ENCODE peak calls at places on chromosomes 2 and 18, in five cellular contexts. Z is heart right ventricle; L is CD4-positive, alpha-beta memory T cell; P is left lung; S is cardiac muscle cell. M is an unnamed sample.
A peak's percentile ranks its signal among the peaks of the same experiment; 100 is the strongest.

GRCh38 chr2:191539068-191539467 is 138.9 kb upstream of the NABP1 start:
- DNase-seq in Z (no peak), L (peak; percentile 10), P (no peak), S (peak; percentile 52), M (no peak)

GRCh38 chr18:76709659-76710645 is 112.4 kb upstream of the ZNF236 start:
- DNase-seq in Z (peak; percentile 46), L (peak; percentile 57), P (peak; percentile 87), S (peak; percentile 82), M (peak; percentile 45)

GRCh38 chr2:227447606-227448005 is 24.4 kb upstream of the AGFG1 start:
- DNase-seq in Z (no peak), L (no peak), P (no peak), S (no peak), M (no peak)

GRCh38 chr2:65430515-65431416 is 1.6 kb downstream of the SPRED2 start:
- DNase-seq in Z (peak; percentile 52), L (peak; percentile 75), P (peak; percentile 91), S (peak; percentile 71), M (peak; percentile 38)

GRCh38 chr2:142423603-142424002 is 292.8 kb upstream of the LRP1B start:
- DNase-seq in Z (no peak), L (no peak), P (no peak), S (no peak), M (no peak)

GRCh38 chr2:150619607-150620330 is 132.3 kb upstream of the RND3 start:
- DNase-seq in Z (no peak), L (no peak), P (no peak), S (no peak), M (no peak)

GRCh38 chr2:136407952-136408318 is 290.0 kb upstream of the CXCR4 start:
- DNase-seq in Z (no peak), L (no peak), P (no peak), S (no peak), M (no peak)

GRCh38 chr2:127551221-127551930 is 15.9 kb downstream of the MYO7B start:
- DNase-seq in Z (no peak), L (no peak), P (no peak), S (no peak), M (no peak)

GRCh38 chr2:235066895-235067294 is 115.1 kb downstream of the SH3BP4 start:
- DNase-seq in Z (no peak), L (no peak), P (no peak), S (peak; percentile 47), M (no peak)

GRCh38 chr2:190079160-190079559 is 16.6 kb upstream of the MSTN start:
- DNase-seq in Z (no peak), L (no peak), P (no peak), S (no peak), M (no peak)

GRCh38 chr18:7684966-7685365 is 117.8 kb downstream of the PTPRM start:
- DNase-seq in Z (no peak), L (no peak), P (no peak), S (no peak), M (no peak)

GRCh38 chr2:41934323-41935003 is 113.4 kb upstream of the PKDCC start:
- DNase-seq in Z (no peak), L (no peak), P (peak; percentile 51), S (peak; percentile 61), M (no peak)

DNA sequence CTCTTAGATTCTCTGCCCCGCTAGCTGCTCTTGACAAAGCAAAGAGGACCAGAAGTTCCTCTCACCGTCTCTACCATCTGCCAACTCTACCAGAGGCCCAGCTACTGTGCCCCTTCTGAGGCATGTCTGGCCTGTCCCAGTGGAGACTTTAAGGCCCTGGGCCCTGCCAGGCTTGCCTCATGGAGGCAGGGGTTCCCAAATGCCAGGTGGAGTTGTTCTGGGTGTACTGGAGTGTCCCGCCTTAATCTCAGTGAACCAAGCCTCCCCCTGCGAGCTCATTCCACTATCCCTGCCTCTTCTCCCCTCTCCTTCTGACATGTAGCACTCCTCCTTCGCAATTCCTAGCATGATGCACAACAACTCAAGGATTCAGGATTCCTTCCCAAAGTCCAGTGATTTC is 2.3 kb downstream of the HOXD12 start:
- DNase-seq in Z (no peak), L (no peak), P (no peak), S (no peak), M (no peak)
- H3K9me3 ChIP-seq in Z (no peaks in the 10 kb centered on the region), L (no peaks in the 10 kb centered on the region), P (no peaks in the 10 kb centered on the region), S (no peaks in the 10 kb centered on the region), M (peaks cover 8% of the 10 kb centered on the region)

DNA sequence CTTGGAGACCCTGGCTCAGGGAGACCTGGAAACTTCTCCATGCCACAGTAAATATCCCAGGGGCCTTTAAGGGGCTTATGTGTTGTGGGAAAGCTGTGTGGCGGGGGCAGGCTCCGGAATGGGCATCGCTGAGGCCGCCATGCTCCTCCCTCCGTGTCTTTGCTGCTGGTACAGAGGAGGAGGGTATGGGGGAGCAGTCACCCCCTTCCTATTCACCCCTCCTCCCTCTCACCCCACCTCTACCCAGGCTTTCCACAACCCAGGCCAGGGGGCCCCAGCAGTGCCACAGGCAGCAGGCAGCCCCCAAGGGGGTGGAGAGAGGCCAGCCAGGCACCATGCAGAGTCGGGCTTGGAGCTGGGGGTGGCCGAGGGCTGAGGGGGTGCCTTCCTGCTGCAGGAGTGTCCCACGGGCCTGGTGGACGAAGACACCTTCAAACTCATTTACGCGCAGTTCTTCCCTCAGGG is 28.0 kb upstream of the FAHD2A start:
- DNase-seq in Z (no peak), L (no peak), P (no peak), S (no peak), M (no peak)
- H3K9me3 ChIP-seq in Z (peaks cover 11% of the 10 kb centered on the region), L (no peaks in the 10 kb centered on the region), P (no peaks in the 10 kb centered on the region), S (no peaks in the 10 kb centered on the region), M (no peaks in the 10 kb centered on the region)

GRCh38 chr18:35245719-35246317 is 5.0 kb downstream of the ZNF397 start:
- DNase-seq in Z (no peak), L (no peak), P (no peak), S (no peak), M (no peak)
- H3K9me3 ChIP-seq in Z (no peaks in the 10 kb centered on the region), L (no peaks in the 10 kb centered on the region), P (no peaks in the 10 kb centered on the region), S (no peaks in the 10 kb centered on the region), M (no peaks in the 10 kb centered on the region)

GRCh38 chr2:133039531-133039930 is 369.5 kb upstream of the LYPD1 start:
- DNase-seq in Z (no peak), L (no peak), P (no peak), S (no peak), M (no peak)

GRCh38 chr2:133040175-133040574 is 370.2 kb upstream of the LYPD1 start:
- DNase-seq in Z (no peak), L (no peak), P (no peak), S (no peak), M (no peak)

GRCh38 chr2:133045787-133046186 is 375.8 kb upstream of the LYPD1 start:
- DNase-seq in Z (no peak), L (no peak), P (no peak), S (no peak), M (no peak)

DNA sequence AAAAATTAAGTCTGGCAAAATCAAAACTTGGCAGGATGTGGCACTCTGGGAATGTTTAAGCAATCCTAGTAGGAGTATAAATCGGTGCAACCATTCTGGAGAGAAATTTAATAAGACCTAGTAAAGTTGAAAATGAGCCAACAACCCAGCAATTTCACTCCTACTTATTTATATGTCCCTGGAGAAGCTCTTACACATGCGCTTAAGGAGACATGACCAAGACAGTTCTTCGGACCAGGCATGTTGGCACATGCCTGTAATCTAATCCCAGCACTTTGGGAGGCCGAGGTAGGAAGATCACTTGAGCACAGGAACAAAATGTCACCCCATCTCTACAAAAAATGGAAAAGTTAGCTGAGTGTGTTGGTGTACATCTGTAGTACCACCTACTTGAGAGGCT is 374.6 kb upstream of the LYPD1 start:
- DNase-seq in Z (no peak), L (no peak), P (no peak), S (no peak), M (no peak)
- H3K9me3 ChIP-seq in Z (no peaks in the 10 kb centered on the region), L (no peaks in the 10 kb centered on the region), P (no peaks in the 10 kb centered on the region), S (no peaks in the 10 kb centered on the region), M (no peaks in the 10 kb centered on the region)

GRCh38 chr2:95215018-95215612 is 7.8 kb downstream of the ZNF892 start:
- DNase-seq in Z (no peak), L (no peak), P (no peak), S (no peak), M (no peak)
- H3K9me3 ChIP-seq in Z (peaks cover 100% of the 10 kb centered on the region), L (peaks cover 4% of the 10 kb centered on the region), P (peaks cover 16% of the 10 kb centered on the region), S (peaks cover 3% of the 10 kb centered on the region), M (peaks cover 59% of the 10 kb centered on the region)

GRCh38 chr2:52127527-52127926 is 1095.6 kb upstream of the NRXN1 start:
- DNase-seq in Z (no peak), L (no peak), P (no peak), S (no peak), M (no peak)

DNA sequence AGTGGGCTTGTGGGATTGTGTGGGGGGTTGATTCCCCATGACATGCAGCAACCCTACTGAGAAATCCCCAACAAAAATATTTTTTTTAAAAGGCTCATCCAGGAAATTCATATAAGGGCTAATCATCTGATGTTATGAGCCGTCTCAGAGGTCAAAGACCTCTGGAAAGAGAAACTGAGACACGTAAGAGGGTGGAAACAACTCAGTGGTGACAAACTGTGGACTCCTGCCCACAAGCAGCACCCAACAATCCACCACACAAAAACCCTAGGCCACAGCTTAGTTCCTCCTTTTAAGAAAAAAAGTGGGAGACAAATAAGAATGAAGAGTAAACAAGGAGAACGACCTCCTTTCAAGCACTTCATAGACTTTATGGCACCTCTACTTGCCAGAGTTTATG is 1096.1 kb upstream of the NRXN1 start:
- DNase-seq in Z (no peak), L (no peak), P (no peak), S (no peak), M (no peak)
- H3K9me3 ChIP-seq in Z (peaks cover 13% of the 10 kb centered on the region), L (no peaks in the 10 kb centered on the region), P (no peaks in the 10 kb centered on the region), S (no peaks in the 10 kb centered on the region), M (no peaks in the 10 kb centered on the region)

DNA sequence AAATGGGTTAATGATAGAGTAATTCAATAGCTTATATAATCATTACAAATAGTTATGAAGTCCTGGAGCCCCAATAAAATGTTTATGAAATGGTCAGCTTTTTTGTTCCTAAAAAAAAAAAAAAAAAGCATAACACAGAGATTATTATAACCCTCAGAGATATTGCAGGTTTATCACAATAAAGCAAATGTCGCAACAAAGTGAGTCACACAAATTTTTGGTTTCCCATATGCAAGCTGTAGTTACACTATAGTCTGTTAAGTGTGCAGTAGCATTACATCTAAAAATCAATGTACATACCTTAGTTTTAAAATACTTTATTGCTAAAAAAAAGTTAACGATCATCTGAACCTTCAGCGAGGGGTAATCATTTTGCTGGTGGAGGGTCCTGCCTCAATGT is 20.0 kb downstream of the WDFY1 start:
- DNase-seq in Z (no peak), L (no peak), P (no peak), S (no peak), M (no peak)
- H3K9me3 ChIP-seq in Z (peaks cover 13% of the 10 kb centered on the region), L (no peaks in the 10 kb centered on the region), P (no peaks in the 10 kb centered on the region), S (no peaks in the 10 kb centered on the region), M (no peaks in the 10 kb centered on the region)